ENCODE peak calls at places on chromosomes 4 and X, in four cellular contexts. D is K562, A is GM12878, S is HepG2. G is an unnamed sample.

GRCh38 chrX:41482153-41482850 is 35.2 kb downstream of the NYX start:
- DNase-seq in D (no peak), A (no peak), S (peak; percentile 35), G (no peak)

GRCh38 chr4:152590179-152591031 is 54.5 kb upstream of the FBXW7 start:
- DNase-seq in D (no peak), A (no peak), S (no peak), G (no peak)

GRCh38 chrX:53071604-53072417 is 10.4 kb upstream of the TSPYL2 start:
- DNase-seq in D (peak; percentile 50), A (peak; percentile 46), S (peak; percentile 57), G (peak; percentile 49)

GRCh38 chr4:113960684-113961321 is 18.6 kb downstream of the ARSJ start:
- DNase-seq in D (no peak), A (no peak), S (no peak), G (peak; percentile 65)

GRCh38 chrX:87337267-87337666 is 180.3 kb upstream of the KLHL4 start:
- DNase-seq in D (no peak), A (no peak), S (no peak), G (no peak)

GRCh38 chr4:142126890-142127497 is 490.6 kb downstream of the IL15 start:
- DNase-seq in D (peak; percentile 13), A (peak; percentile 13), S (peak; percentile 31), G (peak; percentile 89)

GRCh38 chr4:124953059-124953850 is 240.7 kb upstream of the ANKRD50 start:
- DNase-seq in D (no peak), A (no peak), S (no peak), G (peak; percentile 49)

GRCh38 chr4:3716876-3717235 is 49.3 kb upstream of the ADRA2C start:
- DNase-seq in D (no peak), A (no peak), S (no peak), G (no peak)

GRCh38 chr4:151674804-151675290 is 86.0 kb downstream of the GATB start:
- DNase-seq in D (no peak), A (no peak), S (no peak), G (peak; percentile 54)

GRCh38 chrX:140664939-140665338 is 44.6 kb upstream of the LINC00632 start:
- DNase-seq in D (no peak), A (no peak), S (peak; percentile 15), G (no peak)

GRCh38 chr4:148735432-148736155 is 293.4 kb upstream of the NR3C2 start:
- DNase-seq in D (no peak), A (no peak), S (no peak), G (no peak)

GRCh38 chr4:166064706-166065105 is 191.7 kb downstream of the TLL1 start:
- DNase-seq in D (no peak), A (no peak), S (no peak), G (no peak)

GRCh38 chr4:21885241-21885640 is 63.3 kb downstream of the KCNIP4 start:
- DNase-seq in D (no peak), A (no peak), S (no peak), G (no peak)

GRCh38 chr4:74453846-74454742 is 9.2 kb downstream of the AREG start:
- DNase-seq in D (no peak), A (no peak), S (no peak), G (no peak)

GRCh38 chrX:31314921-31315320 is 243.1 kb upstream of the FTHL17 start:
- DNase-seq in D (no peak), A (no peak), S (no peak), G (no peak)

GRCh38 chr4:85318415-85318814 is 156.5 kb upstream of the ARHGAP24 start:
- DNase-seq in D (no peak), A (no peak), S (no peak), G (no peak)

GRCh38 chrX:54894159-54894558 is 26.5 kb upstream of the TRO start:
- DNase-seq in D (no peak), A (no peak), S (no peak), G (no peak)

GRCh38 chr4:157079441-157079840 is 3.5 kb downstream of the GLRB start:
- DNase-seq in D (no peak), A (no peak), S (no peak), G (peak; percentile 33)

GRCh38 chr4:73869130-73870055 is at the start of gene CXCL1:
- DNase-seq in D (peak; percentile 54), A (no peak), S (no peak), G (peak; percentile 52)

GRCh38 chr4:176150283-176150682 is 45.1 kb downstream of the SPATA4 start:
- DNase-seq in D (peak; percentile 2), A (no peak), S (peak; percentile 5), G (peak; percentile 20)

GRCh38 chr4:139476363-139476762 is 22.4 kb downstream of the RAB33B start:
- DNase-seq in D (no peak), A (no peak), S (no peak), G (no peak)

GRCh38 chrX:10156199-10157031 is at the start of gene CLCN4:
- DNase-seq in D (no peak), A (no peak), S (peak; percentile 67), G (peak; percentile 46)

GRCh38 chr4:80192937-80193336 is 4.4 kb upstream of the PRDM8 start:
- DNase-seq in D (no peak), A (no peak), S (no peak), G (no peak)

GRCh38 chr4:57078685-57079521 is 31.3 kb downstream of the IGFBP7 start:
- DNase-seq in D (no peak), A (no peak), S (peak; percentile 46), G (peak; percentile 85)

GRCh38 chr4:126733301-126733700 is 899.5 kb upstream of the INTU start:
- DNase-seq in D (no peak), A (no peak), S (no peak), G (no peak)

GRCh38 chrX:49767231-49767630 is 61.9 kb upstream of the PAGE4 start:
- DNase-seq in D (no peak), A (no peak), S (no peak), G (no peak)

DNA sequence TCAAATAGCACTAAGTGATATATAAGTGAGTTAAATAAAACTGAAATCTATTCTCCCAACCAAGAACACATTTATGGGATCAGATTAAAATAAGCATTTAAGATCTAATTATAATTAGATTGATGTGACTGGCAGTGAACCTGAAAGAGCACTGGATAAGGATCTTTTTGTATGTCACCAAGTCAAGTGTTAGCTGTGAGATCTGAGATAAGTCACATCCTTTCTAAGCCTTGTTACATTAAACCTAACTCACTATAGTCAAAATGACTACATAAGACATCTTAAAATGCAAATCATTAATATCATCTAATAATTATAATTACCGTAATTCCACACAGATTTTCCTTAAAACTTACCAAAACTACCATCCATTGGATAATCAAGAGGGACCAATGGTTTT is 1.6 kb downstream of the CCNA2 start:
- DNase-seq in D (no peak), A (no peak), S (no peak), G (no peak)
- TF ChIP-seq POLR2A in D (no peak), A (no peak), S (no peak), G (no peak)

GRCh38 chr4:177190995-177191568 is 118.6 kb upstream of the NEIL3 start:
- DNase-seq in D (no peak), A (no peak), S (no peak), G (no peak)

GRCh38 chr4:177191586-177191985 is 118.1 kb upstream of the NEIL3 start:
- DNase-seq in D (no peak), A (no peak), S (no peak), G (no peak)

GRCh38 chr4:177196615-177197014 is 113.1 kb upstream of the NEIL3 start:
- DNase-seq in D (no peak), A (no peak), S (no peak), G (no peak)

GRCh38 chr4:177194906-177195305 is 114.8 kb upstream of the NEIL3 start:
- DNase-seq in D (no peak), A (no peak), S (no peak), G (no peak)
- TF ChIP-seq EZH2 in D (no peak), A (no peak), S (no peak), G (no peak)

GRCh38 chr4:7387925-7388324 is 46.8 kb downstream of the PSAPL1 start:
- DNase-seq in D (no peak), A (no peak), S (no peak), G (no peak)
- TF ChIP-seq MYC in D (no peak), A (no peak), S (no peak), G (no peak)

GRCh38 chr4:42656736-42656985 is 244 bp downstream of the ATP8A1 start:
- DNase-seq in D (no peak), A (no peak), S (no peak), G (no peak)

GRCh38 chr4:42654606-42655005 is 2.3 kb downstream of the ATP8A1 start:
- DNase-seq in D (peak; percentile 8), A (no peak), S (peak; percentile 6), G (peak; percentile 39)

GRCh38 chr4:42655921-42656735 is 777 bp downstream of the ATP8A1 start:
- DNase-seq in D (no peak), A (no peak), S (peak; percentile 1), G (peak; percentile 36)

GRCh38 chr4:42655248-42655647 is 1.7 kb downstream of the ATP8A1 start:
- DNase-seq in D (no peak), A (no peak), S (no peak), G (peak; percentile 14)

GRCh38 chr4:42656986-42657792 is at the start of gene ATP8A1:
- DNase-seq in D (peak; percentile 97), A (no peak), S (peak; percentile 66), G (peak; percentile 89)
- TF ChIP-seq POLR2A in D (peak; percentile 78), A (peak; percentile 93), S (peak; percentile 92), G (peak; percentile 45)

DNA sequence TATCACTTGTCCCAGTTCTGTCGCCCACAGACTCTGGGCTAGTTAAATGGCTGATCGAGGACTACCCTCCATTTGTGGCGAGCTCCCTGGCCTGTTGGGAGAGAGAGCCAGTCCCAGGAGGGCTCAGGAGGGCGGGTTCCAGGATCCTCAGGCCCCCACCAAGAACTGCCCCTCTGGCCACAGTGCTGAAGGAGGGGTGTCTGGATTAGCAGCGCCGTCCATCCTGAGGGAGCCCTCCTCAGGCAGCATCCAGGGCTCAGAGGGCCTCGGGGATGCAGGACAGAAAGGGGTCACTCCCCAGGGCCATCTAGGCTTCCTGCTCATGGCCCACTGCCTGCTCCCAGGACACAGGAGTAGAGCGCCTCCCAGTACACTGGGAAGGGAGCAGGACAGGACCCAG is 6.1 kb downstream of the PNMA5 start:
- DNase-seq in D (no peak), A (no peak), S (no peak), G (no peak)
- TF ChIP-seq EZH2 in D (no peak), A (no peak), S (no peak), G (no peak)

DNA sequence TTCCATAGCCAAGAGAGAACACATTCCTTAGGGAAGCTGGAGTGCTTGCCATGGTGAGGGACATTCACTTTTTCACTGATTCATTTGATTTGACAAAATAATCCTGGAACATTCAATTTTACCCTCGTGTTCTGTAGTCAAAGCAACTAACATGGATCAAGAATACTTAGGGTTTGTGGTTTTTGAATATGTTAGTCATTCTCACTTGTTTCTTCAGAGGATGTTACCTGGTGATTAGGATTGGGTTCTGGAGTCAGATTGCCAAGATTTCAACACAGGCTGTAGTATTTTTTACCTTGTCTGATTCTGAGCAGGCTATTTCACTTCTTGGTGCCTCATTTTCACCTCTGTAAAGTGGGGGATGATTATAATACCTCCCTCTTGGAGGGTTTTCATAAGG is 537.0 kb downstream of the RAPGEF2 start:
- DNase-seq in D (no peak), A (no peak), S (no peak), G (no peak)
- TF ChIP-seq MYC in D (no peak), A (no peak), S (no peak), G (no peak)

GRCh38 chrX:47233333-47234113 is 714 bp downstream of the USP11 start:
- DNase-seq in D (peak; percentile 92), A (peak; percentile 87), S (peak; percentile 89), G (peak; percentile 93)
- TF ChIP-seq POLR2A in D (peak; percentile 10), A (peak; percentile 6), S (peak; percentile 37), G (peak; percentile 56)

G was measured in endothelial cell of umbilical vein.